ENCODE peak calls at places on chromosomes 5 and 9, in nine cellular contexts. X is kidney epithelial cell; Y is amniotic epithelial cell; O is stomach; M is naive thymus-derived CD8-positive, alpha-beta T cell; G is mammary epithelial cell; J is HEK293T; U is mesothelial cell of epicardium; E is activated T-helper 1 cell treated with Interleukin-2 at 50 U/mL for 16 hours. V is an unnamed sample.

GRCh38 chr5:174995827-174996226 is 271.4 kb downstream of the MSX2 start:
- DNase-seq in O (no peak), E (no peak), M (no peak), J (no peak), G (no peak), U (no peak), X (no peak), Y (no peak), V (no peak)

GRCh38 chr9:133056533-133056932 is 5.2 kb upstream of the CEL start:
- DNase-seq in Y (no peak), E (no peak), M (no peak), G (no peak), X (no peak), U (no peak), J (no peak), O (no peak), V (no peak)

GRCh38 chr5:79025054-79025465 is 40.0 kb upstream of the ARSB start:
- DNase-seq in X (no peak), M (peak), J (peak), U (peak), E (peak), O (peak), G (peak), Y (peak), V (peak)

GRCh38 chr5:74433255-74434123 is 207.0 kb downstream of the ENC1 start:
- DNase-seq in G (peak), U (no peak), M (no peak), X (peak), Y (peak), O (no peak), E (no peak), J (no peak), V (no peak)

GRCh38 chr5:14011089-14012004 is 66.9 kb upstream of the DNAH5 start:
- DNase-seq in J (peak), M (no peak), Y (peak), O (peak), G (peak), E (peak), X (peak), U (peak), V (peak)

GRCh38 chr5:9498541-9499497 is 47.1 kb downstream of the SEMA5A start:
- DNase-seq in O (no peak), U (no peak), J (peak), M (no peak), Y (peak), G (peak), E (no peak), X (no peak), V (peak)

GRCh38 chr9:120242397-120242796 is 337.6 kb downstream of the CDK5RAP2 start:
- DNase-seq in M (no peak), E (no peak), O (no peak), Y (no peak), U (no peak), J (no peak), X (no peak), G (no peak), V (no peak)

GRCh38 chr9:127021664-127022337 is 100.6 kb downstream of the ANGPTL2 start:
- DNase-seq in M (no peak), O (peak), G (no peak), J (no peak), U (peak), X (no peak), Y (peak), E (no peak), V (no peak)

GRCh38 chr5:33867236-33867635 is 24.6 kb downstream of the ADAMTS12 start:
- DNase-seq in J (no peak), X (no peak), M (no peak), U (no peak), G (no peak), Y (no peak), O (no peak), E (no peak), V (no peak)

GRCh38 chr5:107849118-107849517 is 178.4 kb upstream of the EFNA5 start:
- DNase-seq in G (no peak), J (no peak), O (no peak), X (no peak), Y (no peak), U (no peak), E (no peak), M (no peak), V (no peak)

GRCh38 chr5:12645582-12645981 is 741.3 kb upstream of the CTNND2 start:
- DNase-seq in X (no peak), E (no peak), G (no peak), U (no peak), J (no peak), O (no peak), M (no peak), Y (no peak), V (no peak)

GRCh38 chr5:150320048-150320555 is 17.4 kb upstream of the ARSI start:
- DNase-seq in U (no peak), Y (peak), G (peak), O (peak), X (peak), E (no peak), J (no peak), M (no peak), V (no peak)

GRCh38 chr5:36584009-36584875 is 22.2 kb upstream of the SLC1A3 start:
- DNase-seq in X (no peak), U (no peak), Y (no peak), O (no peak), J (no peak), G (no peak), M (no peak), E (no peak), V (no peak)

GRCh38 chr5:170571331-170571731 is 67.5 kb downstream of the KCNIP1 start:
- DNase-seq in G (no peak), U (no peak), Y (peak), X (peak), O (no peak), E (no peak), J (no peak), M (no peak), V (no peak)

GRCh38 chr5:122292357-122292756 is 19.7 kb upstream of the SNCAIP start:
- DNase-seq in Y (peak), J (no peak), O (no peak), G (no peak), X (no peak), M (no peak), E (no peak), U (no peak), V (no peak)

GRCh38 chr5:11851402-11851801 is 52.8 kb downstream of the CTNND2 start:
- DNase-seq in O (no peak), Y (no peak), M (no peak), G (no peak), X (no peak), U (no peak), J (no peak), E (no peak), V (no peak)

GRCh38 chr9:6024035-6024554 is 8.7 kb upstream of the RANBP6 start:
- DNase-seq in M (no peak), J (peak), G (no peak), X (no peak), Y (no peak), O (no peak), E (no peak), U (no peak), V (peak)

GRCh38 chr9:113319054-113319453 is 15.9 kb upstream of the RNF183 start:
- DNase-seq in M (no peak), J (no peak), Y (no peak), G (no peak), U (no peak), E (no peak), X (no peak), O (no peak), V (no peak)

GRCh38 chr5:139256820-139257219 is 36.7 kb upstream of the MATR3 start:
- DNase-seq in X (no peak), M (no peak), E (no peak), Y (no peak), G (no peak), J (no peak), U (no peak), O (no peak), V (no peak)

GRCh38 chr5:67283988-67284457 is 87.4 kb upstream of the CD180 start:
- DNase-seq in E (no peak), O (no peak), U (no peak), G (no peak), J (no peak), Y (no peak), X (no peak), M (no peak), V (no peak)

V was measured in neuronal stem cell.